ENCODE peak calls at places on chromosome 16, in four cellular contexts. K is Peyer's patch, Z is nephron progenitor cell, X is mammary epithelial cell. J is an unnamed sample.
A peak's percentile ranks its signal among the peaks of the same experiment; 100 is the strongest.

GRCh38 chr16:72832640-72833039 is 215.3 kb downstream of the ZFHX3 start:
- DNase-seq in K (peak; percentile 87), Z (peak; percentile 94), X (peak; percentile 52), J (peak; percentile 71)

GRCh38 chr16:5056347-5056746 is 9.4 kb downstream of the C16orf89 start:
- DNase-seq in X (no peak), K (peak; percentile 54), Z (peak; percentile 49), J (peak; percentile 20)

GRCh38 chr16:57570301-57571070 is 28.0 kb downstream of the ADGRG5 start:
- DNase-seq in X (no peak), K (no peak), Z (no peak), J (no peak)

GRCh38 chr16:51409001-51409675 is 258.1 kb upstream of the SALL1 start:
- DNase-seq in Z (no peak), K (no peak), X (peak; percentile 15), J (no peak)

GRCh38 chr16:66188786-66189725 is 177.4 kb upstream of the CDH5 start:
- DNase-seq in K (no peak), Z (no peak), X (no peak), J (no peak)

GRCh38 chr16:53829186-53829747 is 125.3 kb downstream of the FTO start:
- DNase-seq in Z (no peak), K (no peak), X (peak; percentile 57), J (no peak)

GRCh38 chr16:71288570-71288889 is 672 bp downstream of the CMTR2 start:
- DNase-seq in Z (no peak), X (peak; percentile 30), K (no peak), J (no peak)

GRCh38 chr16:1941924-1942809 is 832 bp downstream of the MSRB1 start:
- DNase-seq in Z (no peak), X (peak; percentile 51), K (no peak), J (no peak)

GRCh38 chr16:61836804-61837398 is 199.3 kb downstream of the CDH8 start:
- DNase-seq in K (no peak), X (no peak), Z (no peak), J (no peak)

GRCh38 chr16:66551362-66551761 is 1.0 kb upstream of the CKLF start:
- DNase-seq in X (no peak), Z (peak; percentile 21), K (no peak), J (peak; percentile 36)

GRCh38 chr16:874366-875181 is 74.0 kb upstream of the GNG13 start:
- DNase-seq in X (no peak), Z (no peak), K (no peak), J (no peak)

GRCh38 chr16:14628806-14629611 is 1.1 kb downstream of the PARN start:
- DNase-seq in Z (no peak), K (no peak), X (peak; percentile 16), J (no peak)

GRCh38 chr16:84451781-84452180 is 52.7 kb downstream of the MEAK7 start:
- DNase-seq in Z (no peak), K (peak; percentile 19), X (no peak), J (no peak)

GRCh38 chr16:19831678-19832077 is 53.0 kb downstream of the GPRC5B start:
- DNase-seq in X (peak; percentile 70), Z (no peak), K (no peak), J (no peak)

GRCh38 chr16:79509906-79510305 is 90.6 kb downstream of the MAF start:
- DNase-seq in Z (no peak), X (no peak), K (no peak), J (no peak)

GRCh38 chr16:24178496-24178895 is 77.6 kb upstream of the CACNG3 start:
- DNase-seq in X (no peak), Z (peak; percentile 82), K (no peak), J (no peak)

GRCh38 chr16:76193851-76194620 is 83.2 kb upstream of the CNTNAP4 start:
- DNase-seq in Z (no peak), K (no peak), X (peak; percentile 47), J (no peak)

GRCh38 chr16:48965391-48965790 is 316.2 kb downstream of the CBLN1 start:
- DNase-seq in K (no peak), X (no peak), Z (no peak), J (no peak)

GRCh38 chr16:11551842-11552241 is 34.9 kb downstream of the LITAF start:
- DNase-seq in K (no peak), Z (no peak), X (no peak), J (no peak)

GRCh38 chr16:11560701-11561439 is 25.8 kb downstream of the LITAF start:
- DNase-seq in Z (peak; percentile 50), K (no peak), X (peak; percentile 92), J (no peak)

GRCh38 chr16:81261049-81261648 is 22.7 kb downstream of the BCO1 start:
- DNase-seq in X (no peak), K (no peak), Z (no peak), J (no peak)

GRCh38 chr16:15434425-15435215 is at the start of gene BMERB1:
- DNase-seq in X (peak; percentile 60), K (peak; percentile 53), Z (peak; percentile 83), J (peak; percentile 42)

GRCh38 chr16:11398136-11398535 is 52.9 kb downstream of the RMI2 start:
- DNase-seq in Z (no peak), X (no peak), K (no peak), J (no peak)

GRCh38 chr16:82892327-82892726 is 265.6 kb downstream of the CDH13 start:
- DNase-seq in Z (no peak), X (no peak), K (no peak), J (no peak)

GRCh38 chr16:23482778-23483177 is 27.5 kb downstream of the GGA2 start:
- DNase-seq in X (no peak), Z (no peak), K (no peak), J (no peak)

GRCh38 chr16:48632137-48632774 is 22.3 kb upstream of the N4BP1 start:
- DNase-seq in Z (no peak), K (no peak), X (no peak), J (no peak)

DNA sequence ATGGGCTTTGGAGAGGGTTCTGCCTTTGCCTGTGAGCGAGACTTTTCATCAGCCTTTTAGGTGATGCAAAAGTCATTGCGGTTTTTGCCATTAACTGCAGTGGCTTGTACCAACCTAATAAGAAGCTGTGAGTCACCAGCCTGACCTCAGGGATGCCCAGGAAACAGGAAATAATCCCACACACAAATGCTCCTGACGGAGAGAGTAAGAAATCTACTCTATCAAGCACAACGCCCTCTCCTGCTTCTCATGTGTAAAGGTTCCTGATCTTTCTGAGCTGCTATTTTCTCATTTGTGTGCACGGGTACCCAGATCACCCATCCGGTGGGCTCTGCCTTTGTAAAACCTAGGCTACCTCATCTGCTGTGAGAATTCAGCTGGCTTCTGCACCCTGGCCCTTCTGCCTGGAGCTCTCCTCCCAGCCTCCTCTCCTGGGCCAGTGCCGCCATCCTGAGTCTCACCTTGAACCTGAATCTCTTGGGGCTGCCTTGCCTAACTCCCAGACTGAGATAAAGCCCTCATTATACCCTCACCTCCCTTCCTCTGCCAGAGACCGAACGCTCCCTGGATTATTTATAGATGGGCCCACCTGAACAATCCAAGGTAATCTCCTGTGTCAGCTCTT is 299.7 kb downstream of the C16orf95 start:
- DNase-seq in X (peak; percentile 94), K (no peak), Z (no peak), J (no peak)
- TF ChIP-seq CTCF in X (peak; percentile 45), K (peak; percentile 8), Z (no peak), J (no peak)

DNA sequence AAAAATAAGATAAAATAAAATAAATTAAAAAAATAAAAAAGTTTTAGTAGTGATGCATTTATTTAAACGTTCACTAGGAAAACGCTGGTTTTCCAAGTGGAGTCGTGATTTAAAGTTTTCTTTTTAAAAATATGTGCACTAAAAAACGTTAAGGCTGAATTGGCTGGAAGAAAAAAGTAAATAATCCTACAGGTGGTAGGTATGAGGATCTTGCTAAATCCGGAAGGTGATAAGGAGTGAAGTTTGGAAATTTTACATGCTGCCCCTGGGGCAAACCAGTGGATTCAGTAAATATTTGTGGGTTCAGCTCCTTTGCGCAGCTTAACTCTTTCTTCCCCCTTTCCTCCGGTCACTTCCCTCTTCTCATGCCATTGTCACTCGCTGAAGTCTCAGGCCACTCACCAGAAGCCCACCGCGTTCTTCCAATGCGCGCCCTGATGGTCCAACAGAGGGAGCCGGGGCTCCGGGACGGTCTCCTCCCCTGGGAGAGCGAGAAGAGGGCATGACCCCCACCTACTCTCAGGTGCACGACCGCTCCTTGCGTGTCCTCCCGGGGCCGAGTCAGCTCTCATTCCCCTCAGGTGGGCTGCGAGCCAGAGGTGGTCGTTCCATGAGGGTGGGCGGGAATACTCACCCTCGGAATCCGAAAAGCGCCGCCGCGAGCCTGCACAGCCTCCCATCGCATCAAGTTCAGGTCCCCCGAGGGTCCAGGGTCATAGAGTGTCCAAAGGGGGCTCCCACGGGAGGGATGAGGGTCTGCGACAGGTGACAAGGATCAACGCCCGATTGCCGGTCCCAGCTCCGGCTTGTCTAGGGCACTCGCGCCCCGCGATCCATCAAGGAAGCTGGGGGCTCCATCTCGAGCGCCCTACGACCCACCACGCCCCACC is 549 bp downstream of the CLN3 start:
- DNase-seq in X (peak; percentile 61), K (no peak), Z (peak; percentile 45), J (no peak)
- TF ChIP-seq CTCF in X (peak; percentile 42), K (peak; percentile 30), Z (no peak), J (no peak)

GRCh38 chr16:2971134-2971984 is 2.2 kb downstream of the PAQR4 start:
- DNase-seq in Z (no peak), X (no peak), K (no peak), J (no peak)

GRCh38 chr16:2968738-2969544 is at the start of gene PAQR4:
- DNase-seq in K (peak; percentile 93), Z (peak; percentile 92), X (peak; percentile 92), J (peak; percentile 86)

GRCh38 chr16:2970563-2970962 is 1.4 kb downstream of the PAQR4 start:
- DNase-seq in X (no peak), Z (no peak), K (no peak), J (no peak)

GRCh38 chr16:2968368-2968737 is 795 bp upstream of the PAQR4 start:
- DNase-seq in K (no peak), Z (no peak), X (no peak), J (no peak)

DNA sequence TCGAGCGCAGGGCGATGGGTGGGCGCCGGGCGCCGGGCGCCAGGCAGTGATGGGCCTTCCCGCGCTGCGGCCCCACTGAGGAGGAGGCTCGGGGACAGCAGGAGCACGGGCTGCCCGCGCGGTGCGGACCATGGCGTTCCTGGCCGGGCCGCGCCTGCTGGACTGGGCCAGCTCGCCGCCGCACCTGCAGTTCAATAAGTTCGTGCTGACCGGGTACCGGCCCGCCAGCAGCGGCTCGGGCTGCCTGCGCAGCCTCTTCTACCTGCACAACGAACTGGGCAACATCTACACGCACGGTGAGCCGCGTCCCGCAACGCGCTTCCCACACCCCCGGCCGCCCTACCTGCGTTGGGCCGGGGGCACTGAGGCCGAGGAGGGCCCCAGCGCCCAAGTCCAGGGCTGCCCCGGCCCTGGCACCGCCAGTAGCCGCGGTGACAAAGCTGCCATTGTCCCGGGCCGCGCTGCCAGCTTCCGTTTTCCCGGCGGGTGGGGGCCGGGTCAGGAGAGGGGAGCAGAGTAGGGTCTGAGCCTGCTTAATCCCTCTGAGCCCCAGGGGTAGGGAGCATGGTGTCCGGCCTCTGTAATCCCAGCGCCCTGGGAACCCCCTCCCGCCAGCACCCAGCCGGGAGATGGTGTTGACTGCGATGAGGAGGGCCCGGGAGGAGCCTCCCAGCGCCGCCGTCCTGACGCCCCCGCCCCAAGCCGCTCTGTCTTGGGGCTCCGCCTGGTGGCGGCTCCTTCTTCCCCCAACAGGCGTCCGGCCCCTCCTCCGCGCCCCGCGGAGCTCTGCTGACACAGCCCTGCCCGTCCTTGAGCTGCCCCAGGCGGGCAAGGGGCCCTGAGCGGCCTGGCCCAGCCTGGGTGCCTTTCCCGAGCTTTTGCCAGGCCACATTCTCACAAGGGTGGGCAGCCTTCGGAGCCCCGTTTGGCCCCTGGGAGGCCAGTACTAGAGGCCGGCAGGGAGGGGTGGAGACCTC is 685 bp downstream of the PAQR4 start:
- DNase-seq in K (peak; percentile 76), X (peak; percentile 73), Z (peak; percentile 63), J (peak; percentile 53)
- TF ChIP-seq CTCF in K (peak; percentile 48), X (peak; percentile 68), Z (no peak), J (no peak)

GRCh38 chr16:3444032-3444388 is 530 bp downstream of the NAA60 start:
- DNase-seq in X (peak; percentile 74), Z (no peak), K (no peak), J (no peak)
- TF ChIP-seq CTCF in X (no peak), Z (no peak), K (peak; percentile 41), J (no peak)

J was measured in activated B cell treated with CpG ODN at 0.5 μM for 24 hours.